ENCODE peak calls at places on chromosome 4, in six cellular contexts. K is HFF-Myc; P is stimulated activated CD4-positive, alpha-beta T cell treated with anti-CD3 and anti-CD28 coated beads, Interleukin-2, amount 100 ng/mL, for 48 hours; M is NCI-H146; Q is amygdala; V is astrocyte of the cerebellum. T is an unnamed sample.

GRCh38 chr4:45033676-45034410 is 307.5 kb upstream of the GNPDA2 start:
- DNase-seq in K (no peak), P (no peak), M (no peak), Q (no peak), V (no peak), T (no peak)

GRCh38 chr4:184851200-184851541 is 25.4 kb upstream of the ACSL1 start:
- DNase-seq in K (no peak), P (no peak), M (no peak), Q (no peak), V (no peak), T (no peak)

GRCh38 chr4:139266583-139267257 is 13.3 kb downstream of the MGARP start:
- DNase-seq in K (peak), P (peak), M (peak), Q (peak), V (no peak), T (peak)

GRCh38 chr4:79917246-79917645 is 155.8 kb downstream of the ANTXR2 start:
- DNase-seq in K (peak), P (peak), M (peak), Q (no peak), V (no peak), T (peak)

GRCh38 chr4:53777244-53777984 is 186.1 kb upstream of the LNX1 start:
- DNase-seq in K (peak), P (no peak), M (no peak), Q (no peak), V (no peak), T (no peak)

GRCh38 chr4:94763005-94763404 is 5.2 kb downstream of the BMPR1B start:
- DNase-seq in K (no peak), P (no peak), M (no peak), Q (no peak), V (no peak), T (no peak)

GRCh38 chr4:76831475-76832390 is 66.2 kb downstream of the SOWAHB start:
- DNase-seq in K (no peak), P (no peak), M (no peak), Q (no peak), V (no peak), T (no peak)

GRCh38 chr4:10496200-10496599 is 39.0 kb upstream of the ZNF518B start:
- DNase-seq in K (no peak), P (no peak), M (peak), Q (no peak), V (no peak), T (no peak)

GRCh38 chr4:111136438-111136837 is 513.6 kb upstream of the PITX2 start:
- DNase-seq in K (peak), P (no peak), M (no peak), Q (no peak), V (no peak), T (no peak)

GRCh38 chr4:95124906-95125504 is 367.2 kb downstream of the BMPR1B start:
- DNase-seq in K (peak), P (no peak), M (no peak), Q (no peak), V (peak), T (no peak)

GRCh38 chr4:24799544-24800272 is 4.3 kb downstream of the SOD3 start:
- DNase-seq in K (no peak), P (no peak), M (no peak), Q (no peak), V (no peak), T (no peak)

GRCh38 chr4:152539556-152540292 is 3.8 kb upstream of the FBXW7 start:
- DNase-seq in K (no peak), P (no peak), M (no peak), Q (no peak), V (no peak), T (no peak)

GRCh38 chr4:74174941-74175340 is 17.0 kb downstream of the MTHFD2L start:
- DNase-seq in K (no peak), P (no peak), M (no peak), Q (no peak), V (no peak), T (no peak)

GRCh38 chr4:153809307-153809706 is 20.4 kb upstream of the SFRP2 start:
- DNase-seq in K (no peak), P (no peak), M (no peak), Q (no peak), V (no peak), T (no peak)

GRCh38 chr4:123606946-123607542 is 210.4 kb downstream of the SPRY1 start:
- DNase-seq in K (no peak), P (no peak), M (no peak), Q (no peak), V (no peak), T (no peak)

GRCh38 chr4:118918388-118918787 is 29.7 kb downstream of the SYNPO2 start:
- DNase-seq in K (peak), P (no peak), M (no peak), Q (no peak), V (peak), T (no peak)

GRCh38 chr4:128220286-128221235 is 67.1 kb downstream of the PGRMC2 start:
- DNase-seq in K (no peak), P (no peak), M (peak), Q (no peak), V (peak), T (no peak)

GRCh38 chr4:141347738-141348524 is 127.2 kb downstream of the ZNF330 start:
- DNase-seq in K (no peak), P (no peak), M (no peak), Q (no peak), V (no peak), T (no peak)

GRCh38 chr4:77797239-77797638 is 21.9 kb downstream of the CNOT6L start:
- DNase-seq in K (no peak), P (no peak), M (peak), Q (no peak), V (no peak), T (no peak)

GRCh38 chr4:75497133-75497532 is 17.1 kb downstream of the RCHY1 start:
- DNase-seq in K (no peak), P (no peak), M (no peak), Q (no peak), V (no peak), T (no peak)

GRCh38 chr4:184812651-184813181 is 13.1 kb downstream of the ACSL1 start:
- DNase-seq in K (no peak), P (no peak), M (no peak), Q (no peak), V (no peak), T (no peak)

GRCh38 chr4:108370291-108370690 is 201.6 kb upstream of the LEF1 start:
- DNase-seq in K (no peak), P (no peak), M (no peak), Q (no peak), V (no peak), T (no peak)

GRCh38 chr4:87387237-87387636 is 3.8 kb downstream of the HSD17B11 start:
- DNase-seq in K (no peak), P (no peak), M (no peak), Q (no peak), V (no peak), T (no peak)

GRCh38 chr4:3766791-3767561 is 791 bp downstream of the ADRA2C start:
- DNase-seq in K (no peak), P (no peak), M (no peak), Q (no peak), V (no peak), T (no peak)

GRCh38 chr4:55398966-55399365 is 3.2 kb downstream of the TMEM165 start:
- DNase-seq in K (no peak), P (no peak), M (no peak), Q (no peak), V (no peak), T (no peak)

GRCh38 chr4:2937146-2937857 is 25.9 kb downstream of the NOP14 start:
- DNase-seq in K (no peak), P (no peak), M (no peak), Q (no peak), V (no peak), T (no peak)

GRCh38 chr4:30068234-30068633 is 651.9 kb upstream of the PCDH7 start:
- DNase-seq in K (no peak), P (no peak), M (peak), Q (no peak), V (no peak), T (no peak)

GRCh38 chr4:114378306-114378903 is 220.2 kb upstream of the UGT8 start:
- DNase-seq in K (peak), P (no peak), M (no peak), Q (no peak), V (peak), T (no peak)

GRCh38 chr4:8117278-8117682 is 41.3 kb downstream of the ABLIM2 start:
- DNase-seq in K (no peak), P (peak), M (peak), Q (no peak), V (no peak), T (no peak)

GRCh38 chr4:103429283-103429682 is 231.1 kb upstream of the CENPE start:
- DNase-seq in K (no peak), P (no peak), M (no peak), Q (no peak), V (no peak), T (no peak)

GRCh38 chr4:39568805-39569204 is 41.6 kb upstream of the UGDH start:
- DNase-seq in K (no peak), P (no peak), M (no peak), Q (no peak), V (no peak), T (no peak)

GRCh38 chr4:48033825-48034413 is 17.3 kb downstream of the NIPAL1 start:
- DNase-seq in K (no peak), P (peak), M (peak), Q (no peak), V (no peak), T (peak)

GRCh38 chr4:159199827-159200226 is 96.9 kb downstream of the RAPGEF2 start:
- DNase-seq in K (no peak), P (no peak), M (no peak), Q (no peak), V (no peak), T (no peak)

GRCh38 chr4:121977251-121978168 is 25.6 kb upstream of the TRPC3 start:
- DNase-seq in K (no peak), P (no peak), M (no peak), Q (no peak), V (no peak), T (no peak)

GRCh38 chr4:165052627-165053026 is 1.0 kb upstream of the TRIM75 start:
- DNase-seq in K (no peak), P (no peak), M (no peak), Q (no peak), V (no peak), T (no peak)

GRCh38 chr4:108193891-108194672 is 25.4 kb upstream of the LEF1 start:
- DNase-seq in K (no peak), P (no peak), M (peak), Q (no peak), V (no peak), T (no peak)

GRCh38 chr4:100641326-100641725 is 123.5 kb upstream of the EMCN start:
- DNase-seq in K (no peak), P (no peak), M (no peak), Q (no peak), V (no peak), T (no peak)

T was measured in T-helper 9 cell.